ENCODE peak calls at places on chromosomes 7 and 10, in five cellular contexts. G, B, V, Y and W are unnamed samples.

GRCh38 chr7:16564909-16565426 is 38.3 kb downstream of the LRRC72 start:
- DNase-seq in G (no peak), B (peak), V (no peak), Y (no peak), W (no peak)

GRCh38 chr10:91517394-91517793 is 107.2 kb downstream of the HECTD2 start:
- DNase-seq in G (no peak), B (no peak), V (no peak), Y (no peak), W (no peak)

GRCh38 chr10:62655337-62655994 is 149.1 kb upstream of the ADO start:
- DNase-seq in G (no peak), B (no peak), V (no peak), Y (no peak), W (no peak)

GRCh38 chr7:107327986-107328569 is 141.8 kb upstream of the GPR22 start:
- DNase-seq in G (no peak), B (no peak), V (no peak), Y (no peak), W (no peak)

GRCh38 chr7:66886152-66886551 is 34.9 kb upstream of the TMEM248 start:
- DNase-seq in G (no peak), B (no peak), V (no peak), Y (no peak), W (no peak)

GRCh38 chr7:157404845-157405481 is 68.2 kb downstream of the DNAJB6 start:
- DNase-seq in G (peak), B (peak), V (no peak), Y (peak), W (no peak)

GRCh38 chr10:93421426-93421825 is 60.7 kb downstream of the MYOF start:
- DNase-seq in G (no peak), B (no peak), V (no peak), Y (no peak), W (no peak)

GRCh38 chr10:126903646-126904360 is 1.4 kb upstream of the DOCK1 start:
- DNase-seq in G (no peak), B (no peak), V (no peak), Y (no peak), W (no peak)

GRCh38 chr7:155166673-155167370 is 96.7 kb downstream of the HTR5A start:
- DNase-seq in G (no peak), B (no peak), V (no peak), Y (peak), W (no peak)

GRCh38 chr7:22295402-22296264 is 61.3 kb downstream of the RAPGEF5 start:
- DNase-seq in G (no peak), B (no peak), V (no peak), Y (no peak), W (no peak)

GRCh38 chr7:95976369-95976768 is 204.0 kb downstream of the DYNC1I1 start:
- DNase-seq in G (no peak), B (no peak), V (no peak), Y (no peak), W (no peak)

GRCh38 chr7:83918142-83918541 is 269.2 kb upstream of the SEMA3E start:
- DNase-seq in G (no peak), B (no peak), V (no peak), Y (no peak), W (no peak)

GRCh38 chr7:134945711-134946110 is 40.6 kb upstream of the AGBL3 start:
- DNase-seq in G (no peak), B (no peak), V (no peak), Y (no peak), W (no peak)

GRCh38 chr10:122468923-122469781 is 7.8 kb downstream of the HTRA1 start:
- DNase-seq in G (peak), B (peak), V (no peak), Y (peak), W (no peak)

GRCh38 chr7:7422641-7423040 is 113.0 kb downstream of the COL28A1 start:
- DNase-seq in G (no peak), B (no peak), V (no peak), Y (no peak), W (no peak)

GRCh38 chr7:43850348-43851116 is 18.8 kb downstream of the MRPS24 start:
- DNase-seq in G (no peak), B (no peak), V (no peak), Y (no peak), W (no peak)

GRCh38 chr10:13816195-13816926 is 229.6 kb downstream of the PRPF18 start:
- DNase-seq in G (peak), B (peak), V (peak), Y (no peak), W (no peak)

GRCh38 chr7:133789951-133790350 is 337.2 kb upstream of the LRGUK start:
- DNase-seq in G (no peak), B (no peak), V (no peak), Y (no peak), W (no peak)

GRCh38 chr7:95861041-95861440 is 88.7 kb downstream of the DYNC1I1 start:
- DNase-seq in G (no peak), B (no peak), V (no peak), Y (no peak), W (no peak)

GRCh38 chr10:73209705-73210104 is 37.4 kb downstream of the DNAJC9 start:
- DNase-seq in G (no peak), B (no peak), V (no peak), Y (no peak), W (no peak)

GRCh38 chr10:29619273-29619672 is 15.5 kb downstream of the SVIL start:
- DNase-seq in G (no peak), B (no peak), V (no peak), Y (no peak), W (no peak)

GRCh38 chr7:107056728-107057473 is 12.4 kb downstream of the PRKAR2B start:
- DNase-seq in G (no peak), B (no peak), V (no peak), Y (no peak), W (no peak)

GRCh38 chr10:119517235-119518141 is 25.0 kb downstream of the RGS10 start:
- DNase-seq in G (no peak), B (peak), V (no peak), Y (no peak), W (no peak)

GRCh38 chr7:81256991-81257390 is 338.1 kb upstream of the SEMA3C start:
- DNase-seq in G (no peak), B (peak), V (peak), Y (no peak), W (no peak)

GRCh38 chr7:88835147-88835728 is 39.7 kb upstream of the TEX47 start:
- DNase-seq in G (no peak), B (peak), V (no peak), Y (no peak), W (no peak)

GRCh38 chr10:6144609-6145413 is 56.0 kb downstream of the RBM17 start:
- DNase-seq in G (peak), B (peak), V (peak), Y (peak), W (peak)

GRCh38 chr10:14389981-14390590 is 59.4 kb upstream of the FRMD4A start:
- DNase-seq in G (no peak), B (no peak), V (no peak), Y (no peak), W (no peak)

GRCh38 chr10:58513189-58514101 is 773 bp downstream of the BICC1 start:
- DNase-seq in G (peak), B (peak), V (peak), Y (peak), W (no peak)

GRCh38 chr10:25177093-25177753 is 2.4 kb downstream of the GPR158 start:
- DNase-seq in G (no peak), B (no peak), V (no peak), Y (no peak), W (no peak)
- H3K4me3 ChIP-seq in G (no peak), B (no peak), V (no peak), Y (no peak), W (no peak)

DNA sequence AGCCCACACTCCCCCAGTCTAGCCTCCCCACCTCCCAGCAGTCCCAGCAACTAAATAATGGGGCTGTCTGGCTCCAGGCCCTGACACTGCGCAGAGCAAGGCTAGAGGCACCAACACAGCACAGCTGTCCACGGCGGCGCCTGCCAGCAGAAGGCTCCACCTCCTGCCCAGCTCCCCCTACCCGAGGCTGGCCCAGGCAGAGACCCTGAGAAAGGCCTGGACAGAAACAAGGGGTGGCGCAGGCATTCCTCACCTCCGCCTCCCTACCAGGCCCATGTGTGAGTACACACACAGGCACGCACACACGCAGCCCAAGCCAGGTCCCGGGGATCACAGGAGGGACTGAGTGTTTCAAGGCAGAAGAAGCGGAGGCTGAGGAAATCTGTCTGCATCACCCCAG is 6.0 kb downstream of the KCNH2 start:
- DNase-seq in G (no peak), B (peak), V (peak), Y (peak), W (no peak)
- H3K4me3 ChIP-seq in G (no peak), B (no peak), V (no peak), Y (no peak), W (no peak)

DNA sequence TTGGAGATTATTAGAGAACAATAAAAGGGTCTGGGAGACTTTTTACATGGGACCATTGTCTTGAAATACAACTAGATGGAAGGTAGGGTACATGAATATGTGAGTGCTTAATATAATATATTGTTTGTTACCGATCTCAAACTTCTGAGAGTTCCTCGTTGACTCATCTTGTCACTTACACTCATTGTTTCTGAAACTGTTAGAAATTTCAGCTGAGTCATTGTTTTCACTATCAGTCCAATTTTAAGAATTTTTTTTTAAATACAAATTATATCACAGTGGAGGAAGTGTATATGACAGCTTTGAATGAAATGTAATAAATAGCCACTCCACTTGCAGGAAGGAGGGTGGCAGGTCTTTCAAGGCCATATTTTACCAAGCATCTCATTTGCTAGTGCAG is 1404.3 kb upstream of the CELF2 start:
- DNase-seq in G (no peak), B (no peak), V (no peak), Y (no peak), W (no peak)
- H3K4me3 ChIP-seq in G (no peak), B (no peak), V (no peak), Y (no peak), W (no peak)

GRCh38 chr7:19116121-19117080 is 1.0 kb downstream of the TWIST1 start:
- DNase-seq in G (no peak), B (no peak), V (peak), Y (peak), W (no peak)

GRCh38 chr7:19113001-19113349 is 4.5 kb downstream of the TWIST1 start:
- DNase-seq in G (no peak), B (no peak), V (no peak), Y (no peak), W (no peak)

GRCh38 chr7:19113855-19114590 is 3.4 kb downstream of the TWIST1 start:
- DNase-seq in G (no peak), B (no peak), V (no peak), Y (no peak), W (no peak)

GRCh38 chr7:19112290-19113000 is 5.0 kb downstream of the TWIST1 start:
- DNase-seq in G (no peak), B (no peak), V (peak), Y (no peak), W (no peak)

DNA sequence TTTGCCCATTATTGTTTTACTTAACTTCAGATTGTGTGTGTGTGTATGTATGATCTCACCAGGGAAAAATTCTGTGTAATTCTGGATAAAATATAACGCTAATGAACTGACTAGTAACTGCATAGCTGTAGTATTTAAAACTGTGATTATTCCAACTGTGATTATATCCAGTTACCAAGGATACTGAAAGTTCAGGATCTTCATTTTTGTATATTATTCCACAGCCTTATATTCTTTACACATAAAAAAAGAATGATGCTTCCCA is 2.9 kb downstream of the TWIST1 start:
- DNase-seq in G (no peak), B (no peak), V (no peak), Y (no peak), W (no peak)
- H3K4me3 ChIP-seq in G (no peak), B (no peak), V (no peak), Y (no peak), W (peak)

GRCh38 chr10:79159785-79160184 is 91.0 kb downstream of the ZMIZ1 start:
- DNase-seq in G (no peak), B (peak), V (peak), Y (peak), W (peak)

GRCh38 chr10:79160191-79160590 is 91.4 kb downstream of the ZMIZ1 start:
- DNase-seq in G (no peak), B (no peak), V (no peak), Y (no peak), W (no peak)

GRCh38 chr10:79158004-79158340 is 89.2 kb downstream of the ZMIZ1 start:
- DNase-seq in G (no peak), B (no peak), V (no peak), Y (no peak), W (no peak)

GRCh38 chr10:79159141-79159619 is 90.4 kb downstream of the ZMIZ1 start:
- DNase-seq in G (no peak), B (peak), V (no peak), Y (no peak), W (peak)

DNA sequence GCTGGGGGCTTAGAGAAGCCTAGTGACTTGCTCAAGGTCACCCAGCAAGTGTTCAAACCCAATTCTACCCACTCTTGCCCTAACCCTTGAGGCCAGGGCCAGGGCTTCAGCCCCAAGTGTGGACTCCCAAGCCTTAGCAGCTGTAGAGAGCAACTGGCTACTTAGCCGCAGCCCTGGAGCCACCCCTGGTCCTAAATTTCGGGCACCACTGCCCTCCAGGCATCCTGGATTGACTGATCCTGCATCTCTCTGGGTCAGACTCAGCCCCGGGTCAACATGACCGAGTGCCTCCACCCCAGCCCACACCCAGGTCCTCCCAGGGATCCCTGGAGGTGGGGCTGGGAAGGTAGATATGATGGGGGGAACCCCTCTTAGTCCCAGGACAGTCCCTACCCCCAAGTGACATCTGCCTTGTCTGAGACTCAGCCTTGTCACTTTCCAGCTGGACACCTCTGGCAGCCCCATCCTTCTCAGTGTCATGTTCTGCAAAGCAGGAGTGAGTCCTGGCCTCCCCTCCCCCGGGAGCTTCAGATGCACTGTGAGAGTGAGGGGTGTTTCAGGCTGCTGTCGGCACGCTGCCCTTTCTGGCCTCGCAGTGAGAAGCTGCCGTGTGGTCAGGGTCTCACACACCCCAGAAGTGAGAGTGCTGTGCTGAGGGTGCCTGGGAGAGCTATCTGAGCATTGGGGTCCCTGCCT is 89.8 kb downstream of the ZMIZ1 start:
- DNase-seq in G (no peak), B (no peak), V (no peak), Y (no peak), W (no peak)
- H3K4me3 ChIP-seq in G (no peak), B (no peak), V (no peak), Y (no peak), W (no peak)

GRCh38 chr7:2645274-2645868 is 13.6 kb downstream of the TTYH3 start:
- DNase-seq in G (no peak), B (peak), V (no peak), Y (no peak), W (no peak)
- H3K4me3 ChIP-seq in G (no peak), B (no peak), V (no peak), Y (no peak), W (no peak)

DNA sequence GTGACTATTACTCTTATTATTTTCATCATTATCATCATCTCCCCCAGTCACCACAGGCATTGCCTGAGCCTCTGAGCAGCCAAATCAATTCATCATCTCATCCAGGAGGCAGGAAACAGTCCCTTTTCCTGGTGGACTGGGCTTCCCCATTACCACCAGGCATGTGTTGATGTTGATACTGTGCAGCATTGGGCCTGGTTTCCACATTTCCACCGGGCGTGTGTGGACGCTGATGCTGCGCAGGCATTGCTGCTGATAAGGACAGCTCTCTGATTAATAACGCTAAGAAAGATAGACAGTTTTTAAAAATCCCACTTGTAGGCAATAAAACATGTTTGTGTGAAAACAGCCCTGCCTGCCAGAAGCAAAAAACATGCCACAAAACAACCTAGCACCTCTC is 215.9 kb downstream of the WDR37 start:
- DNase-seq in G (no peak), B (no peak), V (no peak), Y (no peak), W (no peak)
- H3K4me3 ChIP-seq in G (no peak), B (no peak), V (no peak), Y (no peak), W (no peak)